ENCODE peak calls at places on chromosomes 12 and 14, in eight cellular contexts. Y, I, B, P, N, V, X and M are unnamed samples.

GRCh38 chr14:65594153-65594881 is 181.8 kb downstream of the FUT8 start:
- DNase-seq in Y (no peak), I (peak; percentile 76), B (no peak), P (no peak), N (no peak), V (no peak), X (peak; percentile 48), M (peak; percentile 56)

GRCh38 chr14:54025661-54026060 is 69.0 kb upstream of the BMP4 start:
- DNase-seq in Y (peak; percentile 32), I (peak; percentile 94), B (peak; percentile 24), P (peak; percentile 43), N (peak; percentile 10), V (no peak), X (no peak), M (no peak)

GRCh38 chr12:57758566-57759359 is 3.9 kb downstream of the MARCHF9 start:
- DNase-seq in Y (no peak), I (no peak), B (no peak), P (no peak), N (no peak), V (no peak), X (no peak), M (no peak)

GRCh38 chr12:1852076-1852475 is 31.7 kb downstream of the LRTM2 start:
- DNase-seq in Y (no peak), I (no peak), B (no peak), P (no peak), N (no peak), V (no peak), X (no peak), M (no peak)

GRCh38 chr12:95674631-95675030 is 115.9 kb downstream of the NTN4 start:
- DNase-seq in Y (no peak), I (no peak), B (peak; percentile 5), P (no peak), N (no peak), V (no peak), X (no peak), M (peak; percentile 44)

GRCh38 chr12:68189766-68190700 is 30.5 kb upstream of the IFNG start:
- DNase-seq in Y (no peak), I (peak; percentile 39), B (peak; percentile 70), P (peak; percentile 13), N (no peak), V (no peak), X (no peak), M (no peak)

GRCh38 chr14:21061347-21061668 is 3.7 kb downstream of the RNASE8 start:
- DNase-seq in Y (no peak), I (no peak), B (no peak), P (no peak), N (no peak), V (no peak), X (no peak), M (no peak)

GRCh38 chr12:43337571-43338497 is 214.2 kb downstream of the ADAMTS20 start:
- DNase-seq in Y (no peak), I (peak; percentile 81), B (peak; percentile 66), P (no peak), N (no peak), V (no peak), X (no peak), M (no peak)

GRCh38 chr12:8692573-8692972 is 5.2 kb upstream of the RIMKLB start:
- DNase-seq in Y (peak; percentile 92), I (no peak), B (no peak), P (no peak), N (peak; percentile 93), V (no peak), X (peak; percentile 80), M (peak; percentile 78)

GRCh38 chr14:92651106-92651792 is 97.2 kb downstream of the LGMN start:
- DNase-seq in Y (no peak), I (no peak), B (no peak), P (no peak), N (peak; percentile 12), V (no peak), X (no peak), M (no peak)

GRCh38 chr14:104939666-104940410 is 15.2 kb downstream of the PLD4 start:
- DNase-seq in Y (no peak), I (no peak), B (no peak), P (no peak), N (no peak), V (no peak), X (no peak), M (no peak)

GRCh38 chr14:47040490-47040889 is 388.9 kb upstream of the RPL10L start:
- DNase-seq in Y (peak; percentile 78), I (peak; percentile 30), B (no peak), P (peak; percentile 31), N (no peak), V (peak; percentile 12), X (peak; percentile 50), M (peak; percentile 65)

GRCh38 chr14:54627718-54628345 is 60.9 kb downstream of the SAMD4A start:
- DNase-seq in Y (peak; percentile 70), I (no peak), B (peak; percentile 77), P (no peak), N (no peak), V (peak; percentile 64), X (peak; percentile 56), M (peak; percentile 61)

GRCh38 chr12:19515179-19515578 is 75.9 kb downstream of the AEBP2 start:
- DNase-seq in Y (peak; percentile 39), I (no peak), B (no peak), P (peak; percentile 33), N (no peak), V (no peak), X (no peak), M (no peak)

GRCh38 chr12:26062566-26062965 is 62.3 kb downstream of the BHLHE41 start:
- DNase-seq in Y (no peak), I (peak; percentile 82), B (peak; percentile 77), P (no peak), N (no peak), V (no peak), X (no peak), M (no peak)

GRCh38 chr12:123761841-123762714 is at the start of gene DNAH10:
- DNase-seq in Y (peak; percentile 88), I (no peak), B (peak; percentile 52), P (no peak), N (peak; percentile 10), V (no peak), X (peak; percentile 92), M (peak; percentile 72)

GRCh38 chr12:87953257-87953860 is 75.8 kb downstream of the C12orf50 start:
- DNase-seq in Y (peak; percentile 71), I (peak; percentile 53), B (peak; percentile 56), P (peak; percentile 41), N (peak; percentile 5), V (peak; percentile 42), X (peak; percentile 56), M (peak; percentile 48)

GRCh38 chr12:89709994-89710872 is 1.6 kb upstream of the ATP2B1 start:
- DNase-seq in Y (peak; percentile 76), I (peak; percentile 26), B (peak; percentile 74), P (no peak), N (peak; percentile 58), V (no peak), X (peak; percentile 77), M (peak; percentile 69)

GRCh38 chr12:29794869-29795268 is 11.1 kb upstream of the TMTC1 start:
- DNase-seq in Y (no peak), I (peak; percentile 72), B (no peak), P (no peak), N (no peak), V (no peak), X (no peak), M (no peak)

GRCh38 chr12:116666305-116666673 is 71.6 kb downstream of the SPRING1 start:
- DNase-seq in Y (peak; percentile 35), I (no peak), B (no peak), P (no peak), N (no peak), V (no peak), X (no peak), M (no peak)

GRCh38 chr12:103310871-103311270 is 184.9 kb downstream of the C12orf42 start:
- DNase-seq in Y (no peak), I (no peak), B (no peak), P (no peak), N (no peak), V (no peak), X (no peak), M (no peak)

GRCh38 chr12:66755727-66756395 is 77.0 kb upstream of the GRIP1 start:
- DNase-seq in Y (no peak), I (no peak), B (no peak), P (no peak), N (peak; percentile 31), V (peak; percentile 56), X (no peak), M (no peak)

DNA sequence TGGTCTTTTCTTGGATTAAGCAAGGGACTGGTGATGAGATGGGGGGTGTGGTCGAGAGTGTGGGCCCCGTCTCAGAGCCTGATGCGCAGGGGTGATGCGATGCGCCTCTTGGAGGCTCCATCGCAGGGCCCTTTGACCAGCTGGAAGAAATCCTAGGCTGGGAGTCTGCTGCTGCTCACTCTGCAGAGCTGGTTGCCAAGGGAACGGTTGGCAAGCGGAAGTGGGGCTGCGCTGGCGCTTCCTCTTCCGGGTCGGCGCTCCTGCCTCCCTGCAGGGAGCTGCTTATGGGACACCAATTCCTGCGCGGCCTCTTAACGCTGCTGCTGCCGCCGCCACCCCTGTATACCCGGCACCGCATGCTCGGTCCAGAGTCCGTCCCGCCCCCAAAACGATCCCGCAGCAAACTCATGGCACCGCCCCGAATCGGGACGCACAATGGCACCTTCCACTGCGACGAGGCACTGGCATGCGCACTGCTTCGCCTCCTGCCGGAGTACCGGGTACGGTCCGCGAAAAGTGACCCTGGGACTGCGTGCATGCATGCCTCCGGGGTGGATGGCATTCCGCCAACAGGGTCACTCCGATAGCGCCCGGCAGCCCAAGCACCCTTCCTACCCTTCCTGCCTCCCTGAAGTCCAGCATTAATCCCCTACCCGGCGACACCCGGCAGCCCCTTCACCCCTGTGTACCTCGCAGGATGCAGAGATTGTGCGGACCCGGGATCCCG is at the start of gene MYG1:
- DNase-seq in Y (peak; percentile 98), I (peak; percentile 86), B (peak; percentile 93), P (peak; percentile 80), N (peak; percentile 92), V (peak; percentile 91), X (peak; percentile 96), M (peak; percentile 94)
- H3K4me2 ChIP-seq in Y (peak within 1 kb of the TSS; percentile 99), I (peak within 1 kb of the TSS; percentile 90), B (peak within 1 kb of the TSS; percentile 90), P (peak within 1 kb of the TSS; percentile 88), N (peak within 1 kb of the TSS; percentile 84), V (peak within 1 kb of the TSS; percentile 91), X (peak within 1 kb of the TSS; percentile 89), M (peak within 1 kb of the TSS; percentile 91)

GRCh38 chr12:75964150-75964549 is 67.4 kb downstream of the PHLDA1 start:
- DNase-seq in Y (no peak), I (no peak), B (no peak), P (no peak), N (peak; percentile 75), V (peak; percentile 56), X (no peak), M (peak; percentile 50)
- TF ChIP-seq EZH2phosphoT487 in Y (no peak), I (no peak), B (no peak), P (no peak), N (no peak), V (no peak), X (no peak), M (no peak)

GRCh38 chr14:71588576-71589215 is 343.5 kb upstream of the RGS6 start:
- DNase-seq in Y (no peak), I (no peak), B (no peak), P (no peak), N (no peak), V (no peak), X (no peak), M (no peak)
- H3K4me3 ChIP-seq in Y (no peak overlapping the region), I (no peak overlapping the region), B (peak overlapping the region; percentile 54), P (no peak overlapping the region), N (no peak overlapping the region), V (no peak overlapping the region), X (no peak overlapping the region), M (no peak overlapping the region)

DNA sequence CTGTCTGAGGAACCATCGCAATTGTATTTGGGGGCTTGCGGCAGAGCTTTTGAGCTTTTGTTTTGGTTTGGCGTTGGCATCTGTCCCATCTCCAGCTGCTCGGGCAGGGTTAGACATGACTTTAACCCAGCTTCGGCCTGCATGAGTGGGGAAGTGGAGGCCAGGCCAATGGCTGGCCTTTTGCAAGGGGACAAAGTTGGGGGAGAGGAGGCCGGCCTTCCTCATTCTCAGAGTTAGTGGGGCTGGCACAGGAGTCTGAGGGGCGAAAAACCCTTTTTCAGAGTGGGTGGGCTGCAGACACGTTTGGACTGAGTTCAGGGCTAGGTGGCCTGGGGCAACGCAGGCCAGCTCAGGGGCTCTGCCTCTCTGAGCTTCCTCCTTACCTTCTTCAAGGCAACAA is 5.2 kb downstream of the KRT82 start:
- DNase-seq in Y (no peak), I (no peak), B (no peak), P (no peak), N (no peak), V (no peak), X (no peak), M (no peak)
- H3K4me2 ChIP-seq in Y (no peak overlapping the region), I (no peak overlapping the region), B (no peak overlapping the region), P (no peak overlapping the region), N (no peak overlapping the region), V (no peak overlapping the region), X (no peak overlapping the region), M (no peak overlapping the region)